ENCODE peak calls at places on chromosomes 4 and X, in four cellular contexts. N is adrenal gland, L is astrocyte, C is fibroblast of lung. G is an unnamed sample.

GRCh38 chr4:108700358-108700757 is 50.0 kb downstream of the OSTC start:
- DNase-seq in N (no peak), L (peak), C (peak), G (no peak)

GRCh38 chr4:86939737-86940141 is 4.9 kb downstream of the AFF1 start:
- DNase-seq in N (no peak), L (peak), C (no peak), G (no peak)

GRCh38 chr4:120699354-120699753 is 223.2 kb downstream of the PRDM5 start:
- DNase-seq in N (no peak), L (no peak), C (no peak), G (no peak)

GRCh38 chr4:73234712-73235111 is 23.9 kb downstream of the ANKRD17 start:
- DNase-seq in N (no peak), L (no peak), C (no peak), G (no peak)

GRCh38 chr4:37670249-37670648 is 15.9 kb downstream of the RELL1 start:
- DNase-seq in N (no peak), L (no peak), C (no peak), G (no peak)

GRCh38 chrX:107708762-107709161 is 66.8 kb downstream of the TSC22D3 start:
- DNase-seq in N (no peak), L (no peak), C (peak), G (no peak)

GRCh38 chr4:116180056-116180690 is 905.2 kb downstream of the TRAM1L1 start:
- DNase-seq in N (no peak), L (no peak), C (peak), G (no peak)

GRCh38 chr4:123106741-123107140 is 184.3 kb upstream of the NUDT6 start:
- DNase-seq in N (no peak), L (no peak), C (no peak), G (no peak)

GRCh38 chr4:168610911-168611530 is 114.2 kb downstream of the PALLD start:
- DNase-seq in N (no peak), L (no peak), C (no peak), G (no peak)

GRCh38 chrX:66728818-66729271 is 90.0 kb upstream of the EDA2R start:
- DNase-seq in N (peak), L (peak), C (peak), G (peak)

GRCh38 chr4:47606482-47606881 is 121.4 kb downstream of the ATP10D start:
- DNase-seq in N (no peak), L (no peak), C (no peak), G (no peak)

GRCh38 chr4:38189445-38189844 is 229.2 kb downstream of the PTTG2 start:
- DNase-seq in N (peak), L (peak), C (peak), G (peak)

GRCh38 chr4:182938213-182938645 is 21.0 kb upstream of the DCTD start:
- DNase-seq in N (peak), L (peak), C (peak), G (no peak)

GRCh38 chrX:24619647-24620046 is 27.5 kb downstream of the PCYT1B start:
- DNase-seq in N (peak), L (peak), C (peak), G (peak)

GRCh38 chrX:97132654-97133415 is 249.1 kb downstream of the RPA4 start:
- DNase-seq in N (no peak), L (no peak), C (no peak), G (no peak)

GRCh38 chrX:39247536-39247935 is 446.3 kb downstream of the MID1IP1 start:
- DNase-seq in N (no peak), L (no peak), C (no peak), G (no peak)

GRCh38 chr4:186216465-186217024 is 10.8 kb upstream of the KLKB1 start:
- DNase-seq in N (no peak), L (no peak), C (peak), G (peak)

GRCh38 chr4:154506253-154506652 is 14.7 kb upstream of the DCHS2 start:
- DNase-seq in N (no peak), L (no peak), C (peak), G (peak)

GRCh38 chrX:113892401-113892800 is 691.5 kb upstream of the HTR2C start:
- DNase-seq in N (no peak), L (no peak), C (no peak), G (no peak)

GRCh38 chrX:118174516-118174915 is 57.9 kb upstream of the KLHL13 start:
- DNase-seq in N (peak), L (no peak), C (peak), G (no peak)

GRCh38 chr4:26206339-26206738 is 114.5 kb upstream of the RBPJ start:
- DNase-seq in N (peak), L (peak), C (peak), G (peak)

GRCh38 chr4:185209031-185209851 is at the start of gene SNX25:
- DNase-seq in N (peak), L (peak), C (peak), G (peak)

GRCh38 chr4:22434895-22435294 is 81.0 kb downstream of the ADGRA3 start:
- DNase-seq in N (peak), L (peak), C (peak), G (peak)

GRCh38 chr4:102497986-102498385 is 3.2 kb upstream of the NFKB1 start:
- DNase-seq in N (no peak), L (no peak), C (no peak), G (no peak)

GRCh38 chr4:94452476-94453300 is 946 bp downstream of the PDLIM5 start:
- DNase-seq in N (peak), L (peak), C (peak), G (peak)

GRCh38 chr4:81839347-81840042 is 367.8 kb upstream of the RASGEF1B start:
- DNase-seq in N (no peak), L (no peak), C (no peak), G (no peak)

GRCh38 chr4:183256756-183257385 is 63.2 kb downstream of the CLDN22 start:
- DNase-seq in N (peak), L (no peak), C (peak), G (peak)

GRCh38 chrX:46574337-46574940 is 874 bp downstream of the CHST7 start:
- DNase-seq in N (no peak), L (no peak), C (no peak), G (no peak)
- TF ChIP-seq CTCF in N (peak), L (no peak), C (no peak), G (no peak)

DNA sequence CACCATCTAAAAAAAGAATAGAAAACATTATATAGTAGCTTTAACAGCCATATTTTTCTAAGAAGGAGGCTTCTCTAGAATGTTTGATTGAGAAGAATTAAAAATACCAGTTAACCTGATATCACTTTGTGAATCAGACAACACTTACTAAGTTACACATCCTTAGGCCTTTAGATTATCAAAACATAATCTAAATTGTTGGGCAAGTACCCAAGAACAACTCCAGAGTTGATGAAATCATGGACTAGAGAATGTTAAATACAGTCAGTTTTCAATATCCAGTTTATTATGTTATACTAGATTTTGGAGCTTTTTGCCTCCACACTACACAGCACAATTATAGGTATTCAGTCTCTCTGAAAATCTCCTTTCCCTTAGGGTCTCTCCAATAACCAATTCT is 39.6 kb downstream of the ARL13A start:
- DNase-seq in N (no peak), L (peak), C (peak), G (no peak)
- H3K4me3 ChIP-seq in N (no peak), L (no peak), C (no peak), G (no peak)

GRCh38 chr4:89598602-89599001 is 238.4 kb downstream of the SNCA start:
- DNase-seq in N (no peak), L (no peak), C (peak), G (no peak)
- TF ChIP-seq CTCF in N (peak), L (peak), C (peak), G (peak)

GRCh38 chrX:68833855-68834331 is 5.1 kb downstream of the EFNB1 start:
- DNase-seq in N (no peak), L (no peak), C (no peak), G (no peak)

GRCh38 chrX:68835468-68835867 is 6.6 kb downstream of the EFNB1 start:
- DNase-seq in N (no peak), L (no peak), C (no peak), G (no peak)

GRCh38 chrX:68835104-68835442 is 6.3 kb downstream of the EFNB1 start:
- DNase-seq in N (no peak), L (no peak), C (no peak), G (no peak)

GRCh38 chrX:68833448-68833805 is 4.6 kb downstream of the EFNB1 start:
- DNase-seq in N (no peak), L (no peak), C (no peak), G (no peak)

DNA sequence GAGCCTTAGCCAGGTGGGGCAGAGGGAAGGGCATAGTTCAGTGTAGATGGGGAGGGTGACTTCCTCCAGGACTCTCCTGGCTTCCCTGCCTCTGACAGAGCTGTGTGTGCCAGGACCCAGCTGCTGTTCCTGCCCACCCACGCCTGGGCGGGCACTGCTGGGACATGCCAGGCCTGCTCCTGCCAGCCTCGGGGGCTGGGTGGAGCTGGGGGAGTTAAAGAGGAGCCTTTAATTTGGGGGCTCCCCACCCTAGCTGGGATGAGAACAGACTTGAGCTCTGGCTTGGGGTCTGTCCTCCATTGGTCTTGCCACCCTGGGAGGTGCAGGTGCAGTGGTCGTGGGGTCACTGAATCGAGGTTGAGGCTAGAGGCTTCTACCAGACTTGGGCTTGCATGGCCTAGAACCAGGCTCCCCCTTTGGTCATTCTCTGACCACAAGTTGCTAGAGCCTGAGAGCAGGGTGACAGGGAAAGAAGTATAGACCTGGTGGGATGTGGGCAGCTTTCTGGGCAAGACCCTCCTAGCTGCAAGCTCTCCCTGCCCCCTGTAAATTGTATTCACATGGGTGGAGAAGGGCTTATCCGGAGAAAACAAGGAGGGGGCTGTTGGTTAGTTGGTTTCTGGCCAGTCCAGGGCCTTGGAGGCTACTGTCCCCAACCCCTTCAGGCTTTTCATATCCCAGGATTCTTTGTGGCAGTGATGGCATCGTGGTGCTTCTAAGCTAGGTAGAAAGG is 5.7 kb downstream of the EFNB1 start:
- DNase-seq in N (no peak), L (no peak), C (no peak), G (no peak)
- H3K4me3 ChIP-seq in N (no peak), L (no peak), C (no peak), G (no peak)

GRCh38 chr4:21181716-21182115 is 481.5 kb downstream of the PACRGL start:
- DNase-seq in N (no peak), L (peak), C (peak), G (no peak)

GRCh38 chr4:21184788-21185187 is 484.5 kb downstream of the PACRGL start:
- DNase-seq in N (no peak), L (no peak), C (no peak), G (no peak)
- TF ChIP-seq CTCF in N (peak), L (no peak), C (no peak), G (no peak)